ENCODE peak calls at places on chromosomes 13 and 19, in eight cellular contexts. V is Panc1, G is small intestine, J is NB4, Y is uterus, L is left lung, K is neuronal stem cell, W is prostate gland. P is an unnamed sample.

GRCh38 chr13:100440756-100441421 is 147.7 kb downstream of the GGACT start:
- DNase-seq in V (no peak), G (no peak), J (no peak), Y (no peak), L (no peak), K (no peak), W (no peak), P (peak; percentile 59)

GRCh38 chr13:109301711-109302110 is 484.7 kb downstream of the IRS2 start:
- DNase-seq in V (no peak), G (no peak), J (no peak), Y (no peak), L (no peak), K (no peak), W (no peak), P (no peak)

GRCh38 chr19:39696418-39696817 is 7.9 kb upstream of the LGALS14 start:
- DNase-seq in V (no peak), G (no peak), J (no peak), Y (no peak), L (no peak), K (no peak), W (no peak), P (no peak)

GRCh38 chr13:91725646-91726045 is 327.2 kb downstream of the GPC5 start:
- DNase-seq in V (no peak), G (no peak), J (no peak), Y (no peak), L (no peak), K (no peak), W (no peak), P (no peak)

GRCh38 chr13:100828226-100828625 is 153.6 kb upstream of the TMTC4 start:
- DNase-seq in V (no peak), G (no peak), J (peak; percentile 15), Y (no peak), L (no peak), K (no peak), W (no peak), P (no peak)

GRCh38 chr13:29817604-29818378 is 32.6 kb downstream of the UBL3 start:
- DNase-seq in V (no peak), G (no peak), J (peak; percentile 72), Y (no peak), L (no peak), K (no peak), W (no peak), P (no peak)

GRCh38 chr19:4697304-4697703 is 26.3 kb downstream of the DPP9 start:
- DNase-seq in V (no peak), G (no peak), J (no peak), Y (no peak), L (no peak), K (no peak), W (no peak), P (no peak)

GRCh38 chr13:96822900-96823299 is 171.4 kb downstream of the OXGR1 start:
- DNase-seq in V (no peak), G (peak; percentile 49), J (peak; percentile 12), Y (no peak), L (no peak), K (no peak), W (peak; percentile 10), P (no peak)

GRCh38 chr19:39398297-39398864 is 7.2 kb downstream of the MED29 start:
- DNase-seq in V (peak; percentile 94), G (peak; percentile 96), J (peak; percentile 87), Y (peak; percentile 60), L (peak; percentile 95), K (no peak), W (no peak), P (peak; percentile 72)

GRCh38 chr19:46133101-46133627 is 8.7 kb upstream of the IGFL3 start:
- DNase-seq in V (peak; percentile 1), G (peak; percentile 22), J (peak; percentile 26), Y (peak; percentile 41), L (no peak), K (peak; percentile 83), W (peak; percentile 67), P (peak; percentile 53)

GRCh38 chr19:29529646-29530548 is 4.1 kb downstream of the VSTM2B start:
- DNase-seq in V (no peak), G (no peak), J (no peak), Y (no peak), L (peak; percentile 75), K (peak; percentile 54), W (no peak), P (no peak)

GRCh38 chr19:6039541-6040225 is 61.7 kb upstream of the RANBP3 start:
- DNase-seq in V (no peak), G (no peak), J (no peak), Y (peak; percentile 13), L (peak; percentile 55), K (no peak), W (no peak), P (no peak)

GRCh38 chr13:45108716-45109706 is 11.3 kb upstream of the GTF2F2 start:
- DNase-seq in V (no peak), G (no peak), J (peak; percentile 77), Y (no peak), L (no peak), K (no peak), W (no peak), P (peak; percentile 3)

GRCh38 chr19:7215176-7215575 is 79.0 kb downstream of the INSR start:
- DNase-seq in V (no peak), G (no peak), J (no peak), Y (no peak), L (no peak), K (no peak), W (no peak), P (no peak)

GRCh38 chr19:29485293-29485692 is 40.5 kb upstream of the VSTM2B start:
- DNase-seq in V (no peak), G (no peak), J (no peak), Y (no peak), L (peak; percentile 14), K (no peak), W (peak; percentile 1), P (no peak)

GRCh38 chr13:65631078-65631477 is 1599.1 kb downstream of the PCDH9 start:
- DNase-seq in V (no peak), G (no peak), J (no peak), Y (no peak), L (no peak), K (no peak), W (no peak), P (peak; percentile 68)

GRCh38 chr19:18000480-18000980 is 7.4 kb upstream of the ARRDC2 start:
- DNase-seq in V (no peak), G (no peak), J (no peak), Y (no peak), L (no peak), K (no peak), W (no peak), P (no peak)

GRCh38 chr19:38210458-38210987 is 13.5 kb downstream of the DPF1 start:
- DNase-seq in V (no peak), G (no peak), J (no peak), Y (peak; percentile 77), L (no peak), K (peak; percentile 87), W (no peak), P (no peak)

GRCh38 chr13:20016649-20017364 is 58.3 kb downstream of the ZMYM2 start:
- DNase-seq in V (no peak), G (no peak), J (no peak), Y (no peak), L (no peak), K (no peak), W (no peak), P (no peak)

GRCh38 chr13:19618925-19619324 is 14.5 kb upstream of the MPHOSPH8 start:
- DNase-seq in V (no peak), G (peak; percentile 54), J (peak; percentile 53), Y (no peak), L (no peak), K (no peak), W (no peak), P (peak; percentile 50)

GRCh38 chr13:102399791-102400618 is 1.8 kb downstream of the FGF14 start:
- DNase-seq in V (no peak), G (no peak), J (no peak), Y (peak; percentile 15), L (peak; percentile 76), K (no peak), W (no peak), P (no peak)

GRCh38 chr19:12837225-12837624 is 1.1 kb upstream of the MAST1 start:
- DNase-seq in V (no peak), G (no peak), J (no peak), Y (no peak), L (no peak), K (no peak), W (no peak), P (no peak)

DNA sequence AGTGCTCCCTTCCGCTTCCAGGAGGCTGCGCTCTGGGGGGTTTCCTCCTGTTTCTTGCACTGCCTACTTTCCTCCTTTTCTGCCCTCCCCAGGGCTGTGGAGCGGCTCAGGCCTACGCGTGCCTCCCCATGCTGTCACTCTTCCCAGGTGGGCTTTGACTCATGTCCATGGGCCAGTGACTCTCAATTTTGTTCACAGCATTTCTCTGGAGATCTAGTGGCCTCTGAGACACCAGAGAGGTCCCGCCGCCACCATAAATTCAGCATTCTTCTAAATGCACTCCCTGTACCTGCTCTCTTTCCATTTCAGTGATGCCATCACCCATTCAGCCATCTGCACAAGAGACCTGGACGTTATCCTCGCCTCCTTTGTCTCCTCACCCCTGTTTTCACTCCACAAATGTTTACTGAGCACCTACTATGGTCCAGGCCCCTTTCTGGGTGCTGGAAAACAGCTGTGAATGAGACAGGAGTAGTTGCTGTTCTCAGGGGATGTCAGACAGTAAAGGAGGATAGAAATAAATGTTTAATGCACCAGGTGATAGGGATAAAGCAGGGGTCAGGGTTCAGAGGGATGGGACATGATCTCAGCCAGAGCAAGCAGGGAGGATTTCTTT is 3.2 kb downstream of the AP1M1 start:
- DNase-seq in V (no peak), G (peak; percentile 56), J (no peak), Y (no peak), L (no peak), K (no peak), W (no peak), P (no peak)
- H3K4me3 ChIP-seq in V (no peak overlapping the region), G (peak overlapping the region; percentile 29), J (no peak overlapping the region), Y (no peak overlapping the region), L (no peak overlapping the region), K (no peak overlapping the region), W (no peak overlapping the region), P (no peak overlapping the region)

GRCh38 chr19:694481-695349 is 537 bp downstream of the PRSS57 start:
- DNase-seq in V (no peak), G (no peak), J (peak; percentile 51), Y (no peak), L (no peak), K (no peak), W (no peak), P (no peak)
- H3K4me3 ChIP-seq in V (no peak overlapping the region), G (no peak overlapping the region), J (peak overlapping the region; percentile 74), Y (no peak overlapping the region), L (no peak overlapping the region), K (no peak overlapping the region), W (no peak overlapping the region), P (no peak overlapping the region)

GRCh38 chr13:23377603-23378002 is 55.9 kb downstream of the SACS start:
- DNase-seq in V (no peak), G (no peak), J (no peak), Y (peak; percentile 21), L (no peak), K (no peak), W (no peak), P (no peak)
- H3K4me3 ChIP-seq in V (no peak overlapping the region), G (no peak overlapping the region), J (no peak overlapping the region), Y (no peak overlapping the region), L (no peak overlapping the region), K (no peak overlapping the region), W (no peak overlapping the region), P (peak overlapping the region; percentile 53)

DNA sequence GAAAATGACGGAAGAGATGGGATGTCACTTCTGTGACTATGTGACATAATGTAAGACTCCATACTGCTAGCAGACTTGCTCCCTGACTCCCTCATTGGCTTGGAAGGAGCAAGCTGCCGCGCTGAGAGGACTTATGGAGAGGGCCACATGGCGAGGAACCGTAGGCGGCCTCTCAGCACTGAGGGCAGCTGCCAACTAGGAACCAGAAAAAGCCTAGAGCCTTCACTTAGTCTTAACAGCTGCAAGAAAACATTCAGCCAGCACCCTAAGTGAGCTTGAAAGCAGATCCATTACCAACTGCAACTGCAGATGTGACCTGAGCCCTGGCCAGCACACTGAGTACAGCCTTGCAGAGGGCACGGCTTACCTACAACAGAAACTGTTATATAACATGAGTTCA is 33.9 kb downstream of the USP12 start:
- DNase-seq in V (no peak), G (no peak), J (no peak), Y (no peak), L (no peak), K (no peak), W (no peak), P (no peak)
- H3K4me3 ChIP-seq in V (no peak overlapping the region), G (no peak overlapping the region), J (no peak overlapping the region), Y (no peak overlapping the region), L (no peak overlapping the region), K (no peak overlapping the region), W (no peak overlapping the region), P (no peak overlapping the region)

P was measured in adipocyte.